ENCODE peak calls at places on chromosomes 16 and 17, in five cellular contexts. N is colonic mucosa, S is IMR-90, F is cardiac muscle cell, K is GM06990. H is an unnamed sample.

GRCh38 chr16:70726869-70727494 is 41.1 kb upstream of the MTSS2 start:
- DNase-seq in N (no peak), S (no peak), F (peak; percentile 69), K (no peak), H (no peak)

GRCh38 chr17:44314869-44315661 is 6.7 kb downstream of the RUNDC3A start:
- DNase-seq in N (no peak), S (no peak), F (peak; percentile 37), K (no peak), H (peak; percentile 95)

GRCh38 chr16:84753412-84754325 is 53.9 kb downstream of the USP10 start:
- DNase-seq in N (no peak), S (no peak), F (no peak), K (no peak), H (no peak)

GRCh38 chr17:81409190-81409935 is 14.1 kb downstream of the BAHCC1 start:
- DNase-seq in N (no peak), S (no peak), F (no peak), K (no peak), H (peak; percentile 92)

GRCh38 chr17:72515291-72516065 is 394.7 kb downstream of the SOX9 start:
- DNase-seq in N (no peak), S (peak; percentile 65), F (peak; percentile 81), K (peak; percentile 62), H (no peak)

GRCh38 chr16:28182183-28182582 is 29.6 kb downstream of the XPO6 start:
- DNase-seq in N (no peak), S (peak; percentile 66), F (no peak), K (no peak), H (no peak)

GRCh38 chr16:74500907-74501306 is 79.6 kb upstream of the CLEC18B start:
- DNase-seq in N (no peak), S (no peak), F (no peak), K (no peak), H (no peak)

GRCh38 chr16:85778873-85779272 is 20.5 kb downstream of the EMC8 start:
- DNase-seq in N (no peak), S (no peak), F (no peak), K (no peak), H (no peak)

GRCh38 chr17:37674511-37674910 is 31.3 kb upstream of the DDX52 start:
- DNase-seq in N (no peak), S (no peak), F (no peak), K (no peak), H (no peak)

GRCh38 chr17:60231691-60232090 is 81.9 kb downstream of the CA4 start:
- DNase-seq in N (no peak), S (peak; percentile 58), F (peak; percentile 45), K (no peak), H (no peak)

GRCh38 chr16:59342669-59343068 is 608.6 kb upstream of the GOT2 start:
- DNase-seq in N (no peak), S (no peak), F (no peak), K (no peak), H (no peak)

GRCh38 chr17:17779015-17779611 is 57.7 kb downstream of the SREBF1 start:
- DNase-seq in N (no peak), S (no peak), F (no peak), K (no peak), H (no peak)

DNA sequence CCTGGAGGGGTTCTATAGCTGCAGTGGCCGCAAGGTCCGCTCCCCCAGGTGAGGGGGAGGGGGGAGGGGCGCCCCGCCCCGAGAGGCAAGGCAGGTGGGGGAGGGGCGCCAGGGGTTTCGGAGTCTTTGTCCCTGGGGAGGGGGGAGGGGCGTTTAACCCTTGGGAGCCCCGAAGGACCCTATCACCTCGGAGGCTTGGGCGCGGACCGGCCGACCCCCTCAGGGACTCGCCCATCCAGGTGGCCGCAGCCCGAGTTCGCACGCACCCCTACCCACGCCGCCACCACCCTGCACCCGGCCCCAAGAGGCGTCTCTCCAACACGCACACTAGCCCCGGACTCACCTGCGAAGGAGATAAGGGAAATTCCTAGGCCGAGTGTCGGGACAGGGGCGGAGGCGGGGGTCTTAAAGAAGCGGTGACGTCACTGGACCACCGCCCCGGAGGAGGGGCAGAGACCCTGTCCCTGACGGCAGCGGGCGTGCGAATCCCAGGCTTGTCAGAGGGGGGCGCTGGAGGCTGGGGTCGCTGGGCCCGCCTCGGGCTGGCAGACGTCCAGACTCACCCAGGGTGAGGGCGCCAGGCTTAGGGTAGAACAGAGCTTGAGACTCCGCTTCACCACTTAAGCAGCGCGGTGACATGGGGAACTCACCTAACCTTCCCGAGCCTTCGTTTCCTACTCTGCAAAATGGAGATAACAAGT is at the start of gene CLDN6:
- DNase-seq in N (no peak), S (no peak), F (no peak), K (no peak), H (peak; percentile 98)
- H3K27me3 ChIP-seq in N (no peaks in the 10 kb centered on the region), S (peaks cover 16% of the 10 kb centered on the region), F (no peaks in the 10 kb centered on the region), K (no peaks in the 10 kb centered on the region), H (peaks cover 5% of the 10 kb centered on the region)

DNA sequence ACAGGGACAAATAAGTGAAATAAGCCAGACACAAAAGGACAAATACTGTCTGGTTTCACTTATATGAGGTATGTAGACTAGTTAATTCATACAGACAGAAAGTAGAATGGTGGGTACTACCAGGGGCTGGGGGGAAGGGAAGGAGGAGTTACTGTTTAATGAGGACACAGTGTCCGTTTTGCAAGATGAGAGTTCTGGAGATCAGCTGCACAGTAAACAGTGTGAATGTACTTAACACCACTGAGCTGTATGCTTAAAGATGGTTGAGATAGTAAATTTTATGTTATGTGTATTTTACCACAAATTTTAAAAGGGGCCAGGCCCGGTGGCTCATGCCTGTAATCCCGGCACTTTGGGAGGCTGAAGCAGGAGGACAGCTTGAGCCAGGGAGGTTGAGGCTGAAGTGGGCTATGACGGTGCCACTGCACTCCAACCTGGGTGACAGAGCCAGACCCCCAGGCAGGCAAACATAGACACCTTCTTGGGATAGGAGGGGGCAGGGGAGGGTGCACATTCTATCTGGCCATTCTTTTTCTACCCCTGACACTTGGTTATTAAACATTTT is 23.5 kb downstream of the LRRC75A start:
- DNase-seq in N (no peak), S (no peak), F (no peak), K (no peak), H (no peak)
- H3K4me3 ChIP-seq in N (no peak overlapping the region), S (no peak overlapping the region), F (no peak overlapping the region), K (no peak overlapping the region), H (no peak overlapping the region)

GRCh38 chr17:28684963-28685362 is 23.0 kb downstream of the SUPT6H start:
- DNase-seq in N (peak; percentile 52), S (peak; percentile 16), F (peak; percentile 54), K (no peak), H (no peak)
- H3K36me3 ChIP-seq in N (peaks cover 54% of the 10 kb centered on the region), S (peaks cover 85% of the 10 kb centered on the region), F (peaks cover 95% of the 10 kb centered on the region), K (peaks cover 65% of the 10 kb centered on the region), H (peaks cover 74% of the 10 kb centered on the region)

GRCh38 chr16:51141541-51141940 is 9.5 kb downstream of the SALL1 start:
- DNase-seq in N (no peak), S (no peak), F (no peak), K (no peak), H (no peak)

GRCh38 chr16:51143166-51143565 is 7.9 kb downstream of the SALL1 start:
- DNase-seq in N (no peak), S (no peak), F (no peak), K (no peak), H (peak; percentile 61)

GRCh38 chr16:51147776-51148673 is 3.0 kb downstream of the SALL1 start:
- DNase-seq in N (no peak), S (no peak), F (no peak), K (no peak), H (no peak)

GRCh38 chr16:51146256-51146924 is 4.7 kb downstream of the SALL1 start:
- DNase-seq in N (no peak), S (peak; percentile 75), F (peak; percentile 63), K (no peak), H (no peak)

GRCh38 chr16:51144203-51144602 is 6.9 kb downstream of the SALL1 start:
- DNase-seq in N (no peak), S (no peak), F (no peak), K (no peak), H (no peak)
- H3K27me3 ChIP-seq in N (peaks cover 2% of the 10 kb centered on the region), S (no peaks in the 10 kb centered on the region), F (no peaks in the 10 kb centered on the region), K (no peaks in the 10 kb centered on the region), H (peaks cover 11% of the 10 kb centered on the region)